ENCODE peak calls at places on chromosomes 11 and 22, in six cellular contexts. L is stomach, R is HCT116, N is GM12891, Y is sigmoid colon, S is spleen. M is an unnamed sample.

GRCh38 chr11:77400775-77401469 is 73.0 kb downstream of the PAK1 start:
- DNase-seq in R (no peak), S (no peak), Y (no peak), N (no peak), L (no peak), M (no peak)

GRCh38 chr11:73157141-73158010 is 15.3 kb upstream of the FCHSD2 start:
- DNase-seq in R (no peak), S (peak), Y (peak), N (no peak), L (no peak), M (no peak)

GRCh38 chr22:36409911-36410756 is 22.4 kb upstream of the MYH9 start:
- DNase-seq in L (peak), R (peak), N (peak), S (peak), Y (peak), M (peak)

GRCh38 chr11:106961048-106961447 is 57.2 kb downstream of the GUCY1A2 start:
- DNase-seq in S (no peak), R (no peak), N (no peak), Y (no peak), L (no peak), M (no peak)

GRCh38 chr11:130847517-130847916 is 68.8 kb downstream of the SNX19 start:
- DNase-seq in S (no peak), R (peak), N (no peak), L (no peak), Y (no peak), M (no peak)

GRCh38 chr22:47207846-47208554 is 445.6 kb downstream of the TBC1D22A start:
- DNase-seq in R (no peak), L (peak), S (peak), Y (peak), N (no peak), M (peak)

GRCh38 chr11:496834-497564 is 10.0 kb downstream of the RNH1 start:
- DNase-seq in N (no peak), R (no peak), L (no peak), S (no peak), Y (no peak), M (peak)

GRCh38 chr11:77506857-77507256 is 33.0 kb upstream of the PAK1 start:
- DNase-seq in N (no peak), R (peak), Y (no peak), S (no peak), L (no peak), M (no peak)

GRCh38 chr11:78314753-78315152 is 102.9 kb downstream of the GAB2 start:
- DNase-seq in R (no peak), Y (no peak), N (no peak), L (no peak), S (no peak), M (no peak)

GRCh38 chr11:94433049-94433448 is 31.8 kb upstream of the GPR83 start:
- DNase-seq in L (no peak), S (no peak), N (no peak), R (no peak), Y (no peak), M (no peak)

GRCh38 chr22:41197808-41198585 is 7.1 kb upstream of the L3MBTL2 start:
- DNase-seq in L (peak), R (no peak), N (no peak), Y (no peak), S (no peak), M (no peak)

GRCh38 chr11:98029832-98030231 is 990.9 kb upstream of the CNTN5 start:
- DNase-seq in R (no peak), N (no peak), L (no peak), S (no peak), Y (no peak), M (no peak)

GRCh38 chr22:20979243-20979809 is 2.8 kb upstream of the LZTR1 start:
- DNase-seq in Y (peak), L (peak), S (no peak), N (peak), R (no peak), M (peak)

GRCh38 chr11:107591098-107591445 is at the start of gene ELMOD1:
- DNase-seq in S (peak), Y (peak), L (no peak), R (no peak), N (peak), M (no peak)

GRCh38 chr11:10931761-10932700 is 74.2 kb upstream of the ZBED5 start:
- DNase-seq in Y (no peak), N (no peak), L (no peak), R (no peak), S (no peak), M (no peak)

GRCh38 chr11:1458340-1459218 is 28.0 kb downstream of the MOB2 start:
- DNase-seq in R (no peak), Y (peak), L (peak), S (no peak), N (no peak), M (no peak)

GRCh38 chr11:119787074-119787461 is 58.1 kb upstream of the NECTIN1 start:
- DNase-seq in Y (no peak), L (no peak), R (no peak), S (peak), N (no peak), M (no peak)

GRCh38 chr11:8330896-8331295 is 67.2 kb upstream of the LMO1 start:
- DNase-seq in R (no peak), S (no peak), Y (no peak), L (no peak), N (no peak), M (no peak)

GRCh38 chr11:73233211-73233610 is 15.1 kb downstream of the P2RY2 start:
- DNase-seq in S (peak), L (no peak), R (no peak), N (no peak), Y (peak), M (no peak)

GRCh38 chr11:72568861-72569260 is 105.4 kb downstream of the PDE2A start:
- DNase-seq in L (no peak), N (no peak), S (no peak), R (no peak), Y (no peak), M (no peak)

GRCh38 chr22:20312396-20313191 is 7.3 kb downstream of the DGCR6L start:
- DNase-seq in S (peak), Y (peak), N (no peak), L (peak), R (no peak), M (peak)

GRCh38 chr11:132471491-132471890 is 1060.8 kb downstream of the OPCML start:
- DNase-seq in Y (no peak), N (no peak), L (no peak), R (no peak), S (no peak), M (no peak)

GRCh38 chr22:44304354-44304753 is 8.4 kb downstream of the SHISAL1 start:
- DNase-seq in L (no peak), N (no peak), R (no peak), Y (no peak), S (no peak), M (no peak)

GRCh38 chr22:22111267-22111751 is 128.7 kb upstream of the TOP3B start:
- DNase-seq in Y (no peak), L (no peak), S (no peak), N (peak), R (no peak), M (no peak)

GRCh38 chr11:12914401-12914912 is 94.7 kb upstream of the RASSF10 start:
- DNase-seq in S (no peak), N (peak), Y (peak), R (no peak), L (no peak), M (peak)

GRCh38 chr11:62508336-62509058 is 38.1 kb downstream of the AHNAK start:
- DNase-seq in N (no peak), L (peak), Y (peak), S (peak), R (peak), M (peak)

GRCh38 chr11:110032257-110032656 is 60.9 kb upstream of the ZC3H12C start:
- DNase-seq in R (no peak), Y (no peak), N (no peak), L (no peak), S (no peak), M (no peak)

GRCh38 chr22:46088541-46089311 is 61.6 kb upstream of the PPARA start:
- DNase-seq in L (peak), N (no peak), S (peak), R (no peak), Y (peak), M (no peak)

GRCh38 chr11:65204646-65205601 is 23.2 kb downstream of the CAPN1 start:
- DNase-seq in N (peak), R (no peak), S (peak), L (peak), Y (peak), M (peak)

GRCh38 chr11:44955019-44955738 is 4.5 kb upstream of the TP53I11 start:
- DNase-seq in R (no peak), S (no peak), Y (peak), N (no peak), L (peak), M (no peak)

GRCh38 chr22:40463017-40463631 is 92.7 kb downstream of the SGSM3 start:
- DNase-seq in Y (no peak), S (peak), L (no peak), N (no peak), R (no peak), M (no peak)

GRCh38 chr22:39594411-39594810 is 23.9 kb downstream of the CACNA1I start:
- DNase-seq in L (no peak), R (no peak), N (no peak), Y (no peak), S (no peak), M (no peak)

GRCh38 chr11:100689141-100689540 is 2.1 kb downstream of the ARHGAP42 start:
- DNase-seq in N (no peak), L (no peak), S (no peak), Y (no peak), R (no peak), M (no peak)

GRCh38 chr11:64874308-64874707 is 4.1 kb downstream of the EHD1 start:
- DNase-seq in L (no peak), Y (no peak), R (no peak), N (no peak), S (peak), M (no peak)

GRCh38 chr11:47260366-47260765 is 2.6 kb downstream of the NR1H3 start:
- DNase-seq in R (no peak), L (no peak), Y (no peak), S (peak), N (no peak), M (no peak)

DNA sequence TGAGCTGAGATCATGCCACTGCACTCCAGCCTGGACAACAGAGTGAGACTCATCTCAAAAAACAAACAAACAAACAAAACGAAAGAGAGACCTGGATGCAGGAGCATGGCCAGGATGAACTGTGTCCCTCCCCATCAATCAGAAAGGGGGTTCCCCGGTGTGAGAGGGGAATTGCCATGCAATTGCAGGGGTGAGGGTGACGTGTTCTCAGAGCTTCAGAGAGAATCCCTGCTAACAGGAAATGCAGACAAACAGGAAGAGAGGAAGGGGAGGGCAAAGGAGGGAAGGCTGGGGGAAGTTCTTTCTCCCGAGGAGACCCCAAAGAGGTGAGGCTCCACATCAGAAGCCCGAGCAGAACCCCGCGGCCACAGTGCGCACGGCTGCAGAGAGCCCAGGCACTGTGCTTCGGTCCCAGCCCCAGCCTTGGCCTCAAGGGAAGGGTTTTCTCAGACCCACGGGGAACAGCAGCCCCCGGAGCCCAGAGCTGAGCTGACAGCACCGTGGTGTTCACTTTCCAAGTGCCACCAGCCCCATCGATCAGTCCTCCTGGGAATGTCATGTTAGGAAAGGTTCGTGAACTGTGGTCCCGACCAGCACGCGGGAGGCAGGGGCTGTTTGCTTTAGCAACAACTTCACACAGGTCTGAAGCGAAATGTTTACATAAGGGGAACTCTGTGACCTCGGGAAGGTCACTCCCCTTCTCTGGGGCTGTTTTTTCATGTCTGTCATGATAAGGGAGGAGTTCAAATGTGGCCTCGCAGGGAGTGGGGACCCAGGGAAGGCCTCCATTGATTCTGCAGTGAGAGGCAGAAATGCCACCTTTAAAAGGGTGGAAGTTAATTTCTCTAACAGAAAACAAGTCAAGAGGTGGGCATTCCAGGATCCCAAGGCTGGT is 108.0 kb upstream of the ANO1 start:
- DNase-seq in Y (no peak), L (no peak), R (no peak), S (no peak), N (no peak), M (no peak)
- TF ChIP-seq POLR2AphosphoS5 in Y (no peak), L (no peak), R (no peak), S (no peak), N (no peak), M (no peak)

GRCh38 chr11:118608268-118609214 is 1.1 kb downstream of the PHLDB1 start:
- DNase-seq in Y (peak), N (no peak), R (no peak), L (peak), S (peak), M (no peak)

GRCh38 chr11:118609380-118610219 is 2.2 kb downstream of the PHLDB1 start:
- DNase-seq in R (no peak), L (peak), Y (peak), S (peak), N (no peak), M (no peak)

GRCh38 chr11:118606844-118607228 is 579 bp upstream of the PHLDB1 start:
- DNase-seq in Y (no peak), N (no peak), L (peak), S (peak), R (no peak), M (no peak)

GRCh38 chr11:118606157-118606843 is 1.1 kb upstream of the PHLDB1 start:
- DNase-seq in R (no peak), N (no peak), S (peak), Y (peak), L (peak), M (no peak)

DNA sequence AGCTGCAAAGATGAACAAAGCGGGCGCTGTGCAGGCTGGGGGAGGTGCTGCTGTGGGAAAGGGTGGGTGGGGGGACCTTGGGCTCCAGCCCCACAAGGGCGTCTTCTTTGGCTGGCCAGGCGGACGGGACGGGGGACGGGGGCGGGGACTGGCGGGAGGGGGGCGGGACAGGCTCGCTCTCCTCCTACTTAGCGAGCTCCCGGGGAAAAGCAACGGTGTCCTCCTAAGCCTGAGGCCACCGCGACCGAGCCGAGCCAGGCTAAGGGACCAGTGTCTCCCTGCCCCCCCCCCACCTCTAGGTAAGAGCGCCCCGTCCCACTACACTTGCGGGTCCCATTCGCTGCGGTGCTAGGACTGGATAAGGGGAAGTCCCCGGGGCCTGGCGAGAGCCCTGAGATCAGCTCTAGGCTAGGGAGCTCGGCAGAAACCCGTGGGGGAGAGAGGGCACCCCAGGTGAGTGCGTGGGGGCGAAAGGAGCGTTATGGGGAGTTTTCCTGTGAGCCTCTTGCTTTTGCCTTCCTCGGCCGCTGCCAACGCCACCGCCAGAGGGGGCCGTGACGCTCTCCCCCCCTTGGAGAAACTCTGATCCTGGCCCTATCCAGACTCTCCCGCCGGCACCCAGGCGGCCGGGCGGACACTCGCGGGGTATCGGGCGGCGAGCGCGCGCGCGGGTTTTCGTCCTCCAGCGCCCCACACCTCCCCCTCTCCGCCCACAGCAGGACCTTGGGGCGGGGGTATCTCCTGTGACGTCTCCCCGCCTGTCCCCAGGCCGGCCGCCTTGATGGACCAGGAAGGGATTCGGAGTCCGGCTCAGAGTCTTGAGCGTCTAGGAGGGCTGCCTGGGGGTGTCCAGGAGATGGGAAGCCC is at the start of gene PHLDB1:
- DNase-seq in N (no peak), Y (peak), L (peak), R (no peak), S (peak), M (peak)
- TF ChIP-seq POLR2AphosphoS5 in N (no peak), Y (peak), L (no peak), R (peak), S (peak), M (no peak)

GRCh38 chr11:128871165-128871564 is 4.1 kb upstream of the KCNJ1 start:
- DNase-seq in L (no peak), Y (no peak), R (no peak), N (no peak), S (no peak), M (peak)
- TF ChIP-seq POLR2AphosphoS5 in L (no peak), Y (no peak), R (no peak), N (no peak), S (no peak), M (no peak)

DNA sequence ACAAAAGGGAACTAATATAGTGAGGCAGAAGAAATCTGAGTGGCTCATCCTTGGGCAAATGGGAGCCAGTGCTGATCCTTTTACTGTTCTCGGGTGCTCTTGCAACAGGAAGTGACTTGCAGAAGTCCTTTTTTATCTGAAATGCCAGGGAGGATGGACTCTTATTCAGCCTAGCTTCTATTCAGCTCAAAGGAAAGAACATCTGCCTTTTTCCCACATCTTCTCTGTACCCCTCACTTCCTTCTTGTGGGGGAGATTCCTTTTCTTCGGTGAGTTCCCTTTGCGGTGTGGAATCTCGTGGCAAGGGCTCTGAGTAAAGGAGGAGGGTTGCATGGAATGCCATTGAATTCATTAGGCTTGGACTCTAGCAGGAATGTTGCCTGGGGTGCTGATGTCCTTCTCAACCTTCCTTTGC is 76.2 kb downstream of the ZBTB16 start:
- DNase-seq in N (no peak), S (no peak), L (no peak), R (no peak), Y (peak), M (no peak)
- TF ChIP-seq POLR2AphosphoS5 in N (no peak), S (no peak), L (no peak), R (no peak), Y (peak), M (no peak)

DNA sequence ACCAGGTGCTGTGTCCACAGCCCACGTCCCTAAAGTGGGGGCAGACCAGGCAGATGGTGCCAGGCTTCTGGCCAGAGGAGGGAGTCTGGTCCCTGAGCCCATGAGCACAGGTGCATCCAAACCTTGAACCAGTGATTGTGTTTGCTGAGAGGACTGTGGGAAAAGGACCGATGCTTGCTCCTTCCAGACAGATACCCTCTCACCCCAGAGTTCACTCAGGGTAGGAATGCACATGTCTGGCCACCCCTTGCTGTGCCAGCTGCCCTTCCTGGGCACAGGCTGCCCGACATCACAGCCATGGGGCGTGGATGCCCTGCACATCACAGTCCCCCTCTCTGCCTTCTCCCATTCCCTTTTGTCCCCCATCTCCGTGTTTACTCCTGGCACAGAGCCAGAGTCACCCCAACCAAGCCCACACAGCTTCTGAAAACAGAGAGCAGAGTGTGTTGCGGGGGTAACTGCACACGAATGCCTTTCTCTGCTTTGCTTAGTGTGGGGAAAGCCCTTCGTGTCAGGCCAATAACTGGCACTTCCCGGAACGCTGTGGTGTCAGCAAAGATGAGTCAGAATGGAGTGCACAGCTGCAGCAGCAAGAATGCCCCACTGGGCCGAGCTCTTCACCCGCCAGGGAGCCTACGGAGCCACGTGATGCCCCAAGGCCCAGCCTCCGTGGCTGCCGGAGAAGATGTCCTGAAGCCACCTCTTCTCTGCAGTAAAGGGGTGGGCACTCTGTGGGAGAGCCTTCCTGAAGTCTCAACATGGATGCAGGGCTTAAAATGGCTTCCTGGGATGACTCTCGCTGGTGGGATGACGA is 7.6 kb downstream of the CARS1 start:
- DNase-seq in S (peak), N (peak), Y (peak), L (peak), R (peak), M (no peak)
- TF ChIP-seq POLR2AphosphoS5 in S (peak), N (no peak), Y (peak), L (peak), R (no peak), M (no peak)

GRCh38 chr22:27207907-27208306 is 550.5 kb downstream of the MIAT start:
- DNase-seq in L (no peak), S (no peak), N (no peak), R (no peak), Y (no peak), M (no peak)
- TF ChIP-seq POLR2AphosphoS5 in L (no peak), S (no peak), N (no peak), R (no peak), Y (no peak), M (no peak)

DNA sequence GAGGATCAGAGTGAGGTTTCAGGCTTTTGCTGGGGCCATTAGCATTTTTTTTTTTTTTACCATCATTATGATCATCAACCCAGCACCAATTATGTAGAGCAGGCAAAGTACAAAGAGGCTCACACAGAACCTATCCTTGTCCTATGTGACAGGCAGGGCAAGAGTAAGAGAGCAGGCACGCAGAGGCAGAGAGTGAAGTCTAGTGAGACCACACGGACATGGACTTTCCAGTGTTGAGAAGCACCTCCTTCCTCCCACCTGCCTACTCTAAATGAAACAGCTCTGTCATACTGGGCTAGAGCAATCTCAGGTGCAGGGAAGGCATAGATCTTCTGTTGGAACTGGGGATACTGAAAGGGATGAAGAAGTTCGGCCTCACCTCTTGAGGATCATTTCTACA is 308.7 kb downstream of the ST3GAL4 start:
- DNase-seq in S (no peak), N (no peak), L (no peak), Y (no peak), R (no peak), M (no peak)
- TF ChIP-seq POLR2AphosphoS5 in S (no peak), N (no peak), L (no peak), Y (no peak), R (no peak), M (no peak)

M was measured in H1.